ENCODE peak calls at places on chromosomes 5 and 9, in nine cellular contexts. One of them, this sample, is unnamed.

GRCh38 chr5:1542755-1543154 is 19.0 kb upstream of the LPCAT1 start:
- DNase-seq in transverse colon: peak
- DNase-seq in HFF-Myc: peak
- DNase-seq in nephron progenitor cell: no peak
- DNase-seq in psoas muscle: no peak
- DNase-seq in type B pancreatic cell: no peak
- DNase-seq in AG10803: peak
- DNase-seq in fibroblast of lung: peak
- DNase-seq in IMR-90: no peak
- DNase-seq in this sample: peak

GRCh38 chr9:120854596-120855327 is 12.0 kb upstream of the PSMD5 start:
- DNase-seq in transverse colon: no peak
- DNase-seq in HFF-Myc: no peak
- DNase-seq in nephron progenitor cell: no peak
- DNase-seq in psoas muscle: no peak
- DNase-seq in type B pancreatic cell: no peak
- DNase-seq in AG10803: no peak
- DNase-seq in fibroblast of lung: no peak
- DNase-seq in IMR-90: no peak
- DNase-seq in this sample: peak

GRCh38 chr5:10982616-10983015 is 221.6 kb upstream of the DAP start:
- DNase-seq in transverse colon: no peak
- DNase-seq in HFF-Myc: no peak
- DNase-seq in nephron progenitor cell: no peak
- DNase-seq in psoas muscle: no peak
- DNase-seq in type B pancreatic cell: no peak
- DNase-seq in AG10803: no peak
- DNase-seq in fibroblast of lung: no peak
- DNase-seq in IMR-90: no peak
- DNase-seq in this sample: no peak

GRCh38 chr9:134661791-134662142 is 20.2 kb downstream of the COL5A1 start:
- DNase-seq in transverse colon: peak
- DNase-seq in HFF-Myc: peak
- DNase-seq in nephron progenitor cell: no peak
- DNase-seq in psoas muscle: no peak
- DNase-seq in type B pancreatic cell: no peak
- DNase-seq in AG10803: peak
- DNase-seq in fibroblast of lung: no peak
- DNase-seq in IMR-90: peak
- DNase-seq in this sample: peak

GRCh38 chr5:75281716-75282465 is 45.2 kb upstream of the ANKRD31 start:
- DNase-seq in transverse colon: no peak
- DNase-seq in HFF-Myc: no peak
- DNase-seq in nephron progenitor cell: no peak
- DNase-seq in psoas muscle: no peak
- DNase-seq in type B pancreatic cell: no peak
- DNase-seq in AG10803: peak
- DNase-seq in fibroblast of lung: no peak
- DNase-seq in IMR-90: peak
- DNase-seq in this sample: peak

GRCh38 chr9:36946653-36947052 is 87.4 kb downstream of the PAX5 start:
- DNase-seq in transverse colon: no peak
- DNase-seq in HFF-Myc: no peak
- DNase-seq in nephron progenitor cell: no peak
- DNase-seq in psoas muscle: no peak
- DNase-seq in type B pancreatic cell: no peak
- DNase-seq in AG10803: peak
- DNase-seq in fibroblast of lung: no peak
- DNase-seq in IMR-90: no peak
- DNase-seq in this sample: peak

GRCh38 chr5:81425569-81425968 is 31.6 kb upstream of the ACOT12 start:
- DNase-seq in transverse colon: no peak
- DNase-seq in HFF-Myc: no peak
- DNase-seq in nephron progenitor cell: no peak
- DNase-seq in psoas muscle: no peak
- DNase-seq in type B pancreatic cell: no peak
- DNase-seq in AG10803: peak
- DNase-seq in fibroblast of lung: peak
- DNase-seq in IMR-90: peak
- DNase-seq in this sample: peak

GRCh38 chr5:95644351-95645042 is 2.1 kb upstream of the RFESD start:
- DNase-seq in transverse colon: peak
- DNase-seq in HFF-Myc: no peak
- DNase-seq in nephron progenitor cell: peak
- DNase-seq in psoas muscle: no peak
- DNase-seq in type B pancreatic cell: no peak
- DNase-seq in AG10803: peak
- DNase-seq in fibroblast of lung: peak
- DNase-seq in IMR-90: peak
- DNase-seq in this sample: peak

GRCh38 chr9:137726764-137727163 is 108.0 kb downstream of the EHMT1 start:
- DNase-seq in transverse colon: no peak
- DNase-seq in HFF-Myc: no peak
- DNase-seq in nephron progenitor cell: no peak
- DNase-seq in psoas muscle: no peak
- DNase-seq in type B pancreatic cell: no peak
- DNase-seq in AG10803: no peak
- DNase-seq in fibroblast of lung: no peak
- DNase-seq in IMR-90: no peak
- DNase-seq in this sample: no peak

GRCh38 chr5:68482199-68482598 is 266.6 kb downstream of the PIK3R1 start:
- DNase-seq in transverse colon: no peak
- DNase-seq in HFF-Myc: no peak
- DNase-seq in nephron progenitor cell: no peak
- DNase-seq in psoas muscle: no peak
- DNase-seq in type B pancreatic cell: no peak
- DNase-seq in AG10803: peak
- DNase-seq in fibroblast of lung: no peak
- DNase-seq in IMR-90: peak
- DNase-seq in this sample: no peak

DNA sequence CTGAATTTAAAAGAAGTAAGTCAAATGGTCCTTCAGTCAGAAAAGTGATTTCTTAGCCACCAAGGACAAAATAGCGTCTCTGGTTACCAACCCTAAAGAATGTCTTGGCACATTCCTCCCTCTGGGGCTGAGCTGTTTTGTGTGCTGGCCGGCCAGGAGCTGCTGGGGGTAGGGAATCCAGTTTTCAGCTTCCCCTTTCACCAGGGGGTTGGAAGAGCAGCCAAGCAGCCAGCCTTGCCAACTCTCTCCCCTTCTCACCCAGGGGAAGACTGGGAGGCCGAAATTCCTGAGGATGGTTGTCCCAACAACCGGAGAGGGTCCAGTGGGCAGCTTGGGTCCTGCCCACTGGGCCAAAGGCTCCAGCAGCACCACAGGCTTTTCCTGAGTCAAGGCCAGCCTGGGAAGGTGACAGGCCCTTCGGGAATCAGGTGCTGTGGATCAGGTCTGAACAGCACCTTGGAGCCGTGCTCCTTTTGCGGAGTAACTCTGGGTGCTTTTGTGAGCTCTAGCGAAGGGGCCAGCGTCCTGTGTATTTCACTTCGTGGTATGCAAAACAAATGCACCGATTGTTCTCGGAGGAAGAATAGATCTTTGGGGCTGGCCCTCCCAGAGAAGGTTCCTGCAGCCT is 4.2 kb downstream of the WWC1 start:
- DNase-seq in transverse colon: no peak
- DNase-seq in HFF-Myc: no peak
- DNase-seq in nephron progenitor cell: peak
- DNase-seq in psoas muscle: no peak
- DNase-seq in type B pancreatic cell: no peak
- DNase-seq in AG10803: peak
- DNase-seq in fibroblast of lung: peak
- DNase-seq in IMR-90: peak
- DNase-seq in this sample: peak
- TF ChIP-seq CTCF in transverse colon: no peak
- TF ChIP-seq CTCF in HFF-Myc: peak
- TF ChIP-seq CTCF in nephron progenitor cell: peak
- TF ChIP-seq CTCF in psoas muscle: no peak
- TF ChIP-seq CTCF in type B pancreatic cell: peak
- TF ChIP-seq CTCF in AG10803: peak
- TF ChIP-seq CTCF in fibroblast of lung: peak
- TF ChIP-seq CTCF in IMR-90: peak
- TF ChIP-seq CTCF in this sample: peak

GRCh38 chr5:157308826-157309465 is 43.0 kb downstream of the CYFIP2 start:
- DNase-seq in transverse colon: no peak
- DNase-seq in HFF-Myc: no peak
- DNase-seq in nephron progenitor cell: no peak
- DNase-seq in psoas muscle: no peak
- DNase-seq in type B pancreatic cell: no peak
- DNase-seq in AG10803: peak
- DNase-seq in fibroblast of lung: no peak
- DNase-seq in IMR-90: no peak
- DNase-seq in this sample: peak
- TF ChIP-seq CTCF in transverse colon: peak
- TF ChIP-seq CTCF in HFF-Myc: no peak
- TF ChIP-seq CTCF in nephron progenitor cell: no peak
- TF ChIP-seq CTCF in psoas muscle: no peak
- TF ChIP-seq CTCF in type B pancreatic cell: no peak
- TF ChIP-seq CTCF in AG10803: peak
- TF ChIP-seq CTCF in fibroblast of lung: no peak
- TF ChIP-seq CTCF in IMR-90: no peak
- TF ChIP-seq CTCF in this sample: peak

GRCh38 chr5:36755340-36755739 is 121.2 kb upstream of the NIPBL start:
- DNase-seq in transverse colon: no peak
- DNase-seq in HFF-Myc: no peak
- DNase-seq in nephron progenitor cell: no peak
- DNase-seq in psoas muscle: no peak
- DNase-seq in type B pancreatic cell: no peak
- DNase-seq in AG10803: no peak
- DNase-seq in fibroblast of lung: no peak
- DNase-seq in IMR-90: no peak
- DNase-seq in this sample: no peak

GRCh38 chr5:36756848-36757247 is 119.7 kb upstream of the NIPBL start:
- DNase-seq in transverse colon: peak
- DNase-seq in HFF-Myc: no peak
- DNase-seq in nephron progenitor cell: no peak
- DNase-seq in psoas muscle: no peak
- DNase-seq in type B pancreatic cell: no peak
- DNase-seq in AG10803: no peak
- DNase-seq in fibroblast of lung: no peak
- DNase-seq in IMR-90: no peak
- DNase-seq in this sample: no peak

GRCh38 chr5:36756089-36756488 is 120.5 kb upstream of the NIPBL start:
- DNase-seq in transverse colon: no peak
- DNase-seq in HFF-Myc: no peak
- DNase-seq in nephron progenitor cell: no peak
- DNase-seq in psoas muscle: no peak
- DNase-seq in type B pancreatic cell: no peak
- DNase-seq in AG10803: no peak
- DNase-seq in fibroblast of lung: no peak
- DNase-seq in IMR-90: no peak
- DNase-seq in this sample: no peak

GRCh38 chr5:36751881-36752280 is 124.7 kb upstream of the NIPBL start:
- DNase-seq in transverse colon: no peak
- DNase-seq in HFF-Myc: no peak
- DNase-seq in nephron progenitor cell: no peak
- DNase-seq in psoas muscle: no peak
- DNase-seq in type B pancreatic cell: no peak
- DNase-seq in AG10803: no peak
- DNase-seq in fibroblast of lung: no peak
- DNase-seq in IMR-90: no peak
- DNase-seq in this sample: no peak
- TF ChIP-seq CTCF in transverse colon: no peak
- TF ChIP-seq CTCF in HFF-Myc: peak
- TF ChIP-seq CTCF in nephron progenitor cell: peak
- TF ChIP-seq CTCF in psoas muscle: no peak
- TF ChIP-seq CTCF in type B pancreatic cell: peak
- TF ChIP-seq CTCF in AG10803: peak
- TF ChIP-seq CTCF in fibroblast of lung: no peak
- TF ChIP-seq CTCF in IMR-90: no peak
- TF ChIP-seq CTCF in this sample: no peak

GRCh38 chr9:136331556-136332481 is 4.5 kb downstream of the GPSM1 start:
- DNase-seq in transverse colon: no peak
- DNase-seq in HFF-Myc: no peak
- DNase-seq in nephron progenitor cell: no peak
- DNase-seq in psoas muscle: no peak
- DNase-seq in type B pancreatic cell: no peak
- DNase-seq in AG10803: no peak
- DNase-seq in fibroblast of lung: no peak
- DNase-seq in IMR-90: no peak
- DNase-seq in this sample: peak
- TF ChIP-seq CTCF in transverse colon: no peak
- TF ChIP-seq CTCF in HFF-Myc: no peak
- TF ChIP-seq CTCF in nephron progenitor cell: no peak
- TF ChIP-seq CTCF in psoas muscle: no peak
- TF ChIP-seq CTCF in type B pancreatic cell: no peak
- TF ChIP-seq CTCF in AG10803: no peak
- TF ChIP-seq CTCF in fibroblast of lung: no peak
- TF ChIP-seq CTCF in IMR-90: no peak
- TF ChIP-seq CTCF in this sample: no peak

DNA sequence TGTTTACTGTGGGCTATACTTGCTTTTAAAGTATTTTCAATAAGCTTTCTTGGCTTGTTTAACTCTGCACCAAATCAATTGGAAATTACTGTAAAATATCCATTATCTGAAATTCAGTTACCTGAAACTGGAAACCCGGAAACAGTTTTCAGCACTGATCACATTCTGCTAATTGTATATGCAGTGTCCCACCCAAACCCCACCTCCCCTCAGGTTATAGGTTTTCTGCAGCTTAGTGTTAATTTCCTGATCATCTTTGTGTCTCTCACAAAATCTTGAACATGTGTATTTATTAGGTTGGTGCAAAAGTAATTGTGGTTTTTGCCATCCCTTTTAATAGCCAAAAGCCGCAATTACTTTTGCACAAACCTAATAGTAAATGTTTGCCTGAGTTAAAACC is 1.3 kb downstream of the SNX2 start:
- DNase-seq in transverse colon: no peak
- DNase-seq in HFF-Myc: no peak
- DNase-seq in nephron progenitor cell: no peak
- DNase-seq in psoas muscle: no peak
- DNase-seq in type B pancreatic cell: no peak
- DNase-seq in AG10803: no peak
- DNase-seq in fibroblast of lung: no peak
- DNase-seq in IMR-90: no peak
- DNase-seq in this sample: no peak
- TF ChIP-seq CTCF in transverse colon: no peak
- TF ChIP-seq CTCF in HFF-Myc: no peak
- TF ChIP-seq CTCF in nephron progenitor cell: no peak
- TF ChIP-seq CTCF in psoas muscle: no peak
- TF ChIP-seq CTCF in type B pancreatic cell: no peak
- TF ChIP-seq CTCF in AG10803: no peak
- TF ChIP-seq CTCF in fibroblast of lung: no peak
- TF ChIP-seq CTCF in IMR-90: no peak
- TF ChIP-seq CTCF in this sample: no peak

DNA sequence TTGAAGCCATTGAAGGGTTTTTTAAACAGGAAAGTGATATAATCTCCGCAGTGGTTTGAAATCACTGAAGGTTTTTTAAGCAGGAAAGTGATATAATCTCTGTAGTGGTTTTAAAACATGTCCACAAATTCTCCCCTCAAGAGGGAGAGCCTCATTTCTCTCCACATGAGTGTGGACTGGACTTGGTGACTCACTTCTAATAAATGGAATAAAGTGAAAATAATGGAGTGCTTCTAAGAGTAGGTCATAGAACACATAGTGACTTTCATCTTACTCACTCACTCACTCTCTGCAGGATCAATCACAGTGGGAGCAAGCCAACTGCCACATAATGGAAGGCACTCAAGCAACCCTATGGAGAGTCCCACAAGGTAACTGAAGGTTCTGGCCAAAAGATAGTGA is 12.0 kb downstream of the CTNNAL1 start:
- DNase-seq in transverse colon: no peak
- DNase-seq in HFF-Myc: no peak
- DNase-seq in nephron progenitor cell: no peak
- DNase-seq in psoas muscle: no peak
- DNase-seq in type B pancreatic cell: no peak
- DNase-seq in AG10803: peak
- DNase-seq in fibroblast of lung: peak
- DNase-seq in IMR-90: peak
- DNase-seq in this sample: peak
- TF ChIP-seq CTCF in transverse colon: no peak
- TF ChIP-seq CTCF in HFF-Myc: no peak
- TF ChIP-seq CTCF in nephron progenitor cell: no peak
- TF ChIP-seq CTCF in psoas muscle: no peak
- TF ChIP-seq CTCF in type B pancreatic cell: no peak
- TF ChIP-seq CTCF in AG10803: peak
- TF ChIP-seq CTCF in fibroblast of lung: no peak
- TF ChIP-seq CTCF in IMR-90: peak
- TF ChIP-seq CTCF in this sample: no peak